ENCODE peak calls at places on chromosomes 12 and 14, in nine cellular contexts. R is GM03348; U is right cardiac atrium; H is stimulated activated naive CD8-positive, alpha-beta T cell treated with anti-CD3 and anti-CD28 coated beads, Interleukin-15, Interleukin-2, amounts not matched to agents 100 U/mL and 50 U/mL, for 24 hours; T is cardiac fibroblast; K is Kasumi-1; V is small intestine; G is anterior cingulate cortex; Y is stimulated activated CD8-positive, alpha-beta memory T cell treated with anti-CD3 and anti-CD28 coated beads, Interleukin-2, amount 100 ng/mL, for 1 hour. P is an unnamed sample.

GRCh38 chr12:106893451-106893850 is 62.3 kb upstream of the TMEM263 start:
- DNase-seq in R (no peak), U (no peak), H (no peak), T (no peak), K (no peak), V (no peak), G (no peak), Y (no peak), P (no peak)

GRCh38 chr12:106187155-106187789 is 48.5 kb upstream of the NUAK1 start:
- DNase-seq in R (no peak), U (no peak), H (no peak), T (no peak), K (no peak), V (no peak), G (no peak), Y (no peak), P (no peak)

GRCh38 chr12:113788020-113788856 is 177.9 kb downstream of the RBM19 start:
- DNase-seq in R (no peak), U (no peak), H (no peak), T (no peak), K (no peak), V (no peak), G (no peak), Y (no peak), P (peak; percentile 3)

GRCh38 chr12:87157791-87158190 is 871.4 kb downstream of the C12orf50 start:
- DNase-seq in R (peak; percentile 41), U (no peak), H (no peak), T (peak; percentile 97), K (no peak), V (no peak), G (no peak), Y (no peak), P (no peak)

GRCh38 chr14:30560581-30560980 is 1.6 kb downstream of the G2E3 start:
- DNase-seq in R (no peak), U (no peak), H (no peak), T (no peak), K (no peak), V (no peak), G (no peak), Y (no peak), P (no peak)

GRCh38 chr12:123118397-123118945 is 32.4 kb downstream of the PITPNM2 start:
- DNase-seq in R (no peak), U (no peak), H (no peak), T (no peak), K (no peak), V (peak; percentile 20), G (no peak), Y (no peak), P (no peak)

GRCh38 chr12:110739894-110740293 is 2.8 kb downstream of the PPP1CC start:
- DNase-seq in R (no peak), U (no peak), H (no peak), T (no peak), K (no peak), V (no peak), G (no peak), Y (no peak), P (no peak)

GRCh38 chr14:91399868-91400640 is 17.6 kb downstream of the CCDC88C start:
- DNase-seq in R (no peak), U (no peak), H (no peak), T (no peak), K (peak; percentile 27), V (peak; percentile 81), G (no peak), Y (no peak), P (no peak)

GRCh38 chr12:115879354-115879753 is 398.1 kb downstream of the MED13L start:
- DNase-seq in R (no peak), U (no peak), H (no peak), T (no peak), K (no peak), V (no peak), G (no peak), Y (no peak), P (no peak)

GRCh38 chr12:120529641-120530314 is 820 bp upstream of the COQ5 start:
- DNase-seq in R (peak; percentile 56), U (no peak), H (no peak), T (peak; percentile 41), K (peak; percentile 52), V (peak; percentile 65), G (no peak), Y (no peak), P (no peak)

GRCh38 chr14:92900660-92901059 is 22.3 kb upstream of the CHGA start:
- DNase-seq in R (no peak), U (no peak), H (no peak), T (no peak), K (no peak), V (no peak), G (no peak), Y (no peak), P (no peak)

GRCh38 chr14:65070710-65071033 is 31.6 kb downstream of the MAX start:
- DNase-seq in R (peak; percentile 25), U (no peak), H (no peak), T (peak; percentile 15), K (no peak), V (peak; percentile 93), G (no peak), Y (no peak), P (no peak)

GRCh38 chr12:100611031-100611430 is 37.5 kb downstream of the GAS2L3 start:
- DNase-seq in R (no peak), U (no peak), H (no peak), T (no peak), K (no peak), V (no peak), G (no peak), Y (no peak), P (no peak)

GRCh38 chr14:39307815-39308214 is 74.1 kb downstream of the MIA2 start:
- DNase-seq in R (no peak), U (no peak), H (no peak), T (no peak), K (no peak), V (no peak), G (no peak), Y (no peak), P (no peak)

GRCh38 chr12:66287275-66287674 is 15.0 kb upstream of the HELB start:
- DNase-seq in R (no peak), U (no peak), H (no peak), T (no peak), K (no peak), V (no peak), G (no peak), Y (no peak), P (no peak)

GRCh38 chr12:54249489-54249888 is 30.4 kb downstream of the CBX5 start:
- DNase-seq in R (no peak), U (no peak), H (no peak), T (no peak), K (no peak), V (no peak), G (no peak), Y (no peak), P (no peak)

GRCh38 chr12:1644523-1645438 is 15.8 kb downstream of the WNT5B start:
- DNase-seq in R (peak; percentile 83), U (peak; percentile 80), H (no peak), T (peak; percentile 84), K (no peak), V (peak; percentile 49), G (peak; percentile 96), Y (no peak), P (peak; percentile 65)

GRCh38 chr12:54217774-54218221 is 29.0 kb upstream of the SMUG1 start:
- DNase-seq in R (no peak), U (peak; percentile 36), H (peak; percentile 26), T (peak; percentile 24), K (no peak), V (no peak), G (peak; percentile 88), Y (no peak), P (no peak)

GRCh38 chr12:112153181-112153899 is 28.0 kb downstream of the TRAFD1 start:
- DNase-seq in R (no peak), U (no peak), H (no peak), T (no peak), K (no peak), V (no peak), G (no peak), Y (no peak), P (no peak)

GRCh38 chr12:68557011-68557715 is 53.5 kb upstream of the RAP1B start:
- DNase-seq in R (peak; percentile 65), U (no peak), H (no peak), T (peak; percentile 72), K (no peak), V (no peak), G (no peak), Y (no peak), P (peak; percentile 58)

P was measured in GM04504.